ENCODE peak calls at places on chromosomes 11 and 22, in eight cellular contexts. V, P, Z, N, J, Q, K and Y are unnamed samples.

GRCh38 chr11:94623120-94623735 is 56.1 kb downstream of the PIWIL4 start:
- DNase-seq in V (peak; percentile 14), P (peak; percentile 83), Z (peak; percentile 63), N (peak; percentile 77), J (peak; percentile 75), Q (peak; percentile 9), K (peak; percentile 72), Y (peak; percentile 17)

GRCh38 chr22:40898850-40899357 is 37.0 kb upstream of the DNAJB7 start:
- DNase-seq in V (peak; percentile 9), P (peak; percentile 78), Z (no peak), N (no peak), J (peak; percentile 56), Q (peak; percentile 5), K (peak; percentile 39), Y (peak; percentile 9)

GRCh38 chr22:27139935-27140493 is 482.6 kb downstream of the MIAT start:
- DNase-seq in V (no peak), P (peak; percentile 84), Z (no peak), N (no peak), J (no peak), Q (no peak), K (peak; percentile 61), Y (no peak)

GRCh38 chr11:78870655-78871054 is 296.0 kb upstream of the NARS2 start:
- DNase-seq in V (no peak), P (no peak), Z (no peak), N (no peak), J (no peak), Q (no peak), K (no peak), Y (no peak)

GRCh38 chr11:1202154-1202775 is 20.6 kb upstream of the MUC5B start:
- DNase-seq in V (peak; percentile 4), P (peak; percentile 11), Z (no peak), N (no peak), J (peak; percentile 66), Q (no peak), K (no peak), Y (no peak)

GRCh38 chr11:23280088-23280487 is 419.8 kb upstream of the CCDC179 start:
- DNase-seq in V (no peak), P (peak; percentile 23), Z (no peak), N (no peak), J (no peak), Q (no peak), K (no peak), Y (no peak)

GRCh38 chr11:112963368-112963955 is 2.2 kb downstream of the NCAM1 start:
- DNase-seq in V (no peak), P (no peak), Z (no peak), N (no peak), J (peak; percentile 79), Q (no peak), K (no peak), Y (no peak)

GRCh38 chr11:14001597-14001996 is 39.1 kb downstream of the SPON1 start:
- DNase-seq in V (no peak), P (no peak), Z (no peak), N (no peak), J (no peak), Q (no peak), K (no peak), Y (no peak)

GRCh38 chr11:93957553-93957952 is 63.6 kb upstream of the HEPHL1 start:
- DNase-seq in V (no peak), P (no peak), Z (no peak), N (no peak), J (no peak), Q (no peak), K (no peak), Y (no peak)

GRCh38 chr11:132858203-132858602 is 674.1 kb downstream of the OPCML start:
- DNase-seq in V (no peak), P (peak; percentile 61), Z (no peak), N (no peak), J (peak; percentile 66), Q (no peak), K (no peak), Y (no peak)

GRCh38 chr11:110763249-110764011 is 51.2 kb upstream of the ARHGAP20 start:
- DNase-seq in V (no peak), P (no peak), Z (no peak), N (no peak), J (no peak), Q (no peak), K (peak; percentile 11), Y (no peak)

GRCh38 chr11:5234390-5234834 is at the start of gene HBD:
- DNase-seq in V (no peak), P (peak; percentile 23), Z (no peak), N (no peak), J (no peak), Q (no peak), K (no peak), Y (peak; percentile 23)

GRCh38 chr22:23287136-23288095 is 107.1 kb downstream of the BCR start:
- DNase-seq in V (no peak), P (no peak), Z (no peak), N (no peak), J (no peak), Q (no peak), K (no peak), Y (no peak)

GRCh38 chr11:6576471-6577373 is 26.7 kb downstream of the RRP8 start:
- DNase-seq in V (no peak), P (peak; percentile 6), Z (no peak), N (peak; percentile 60), J (peak; percentile 58), Q (no peak), K (peak; percentile 83), Y (no peak)

GRCh38 chr22:46534901-46535630 is 2.4 kb downstream of the CELSR1 start:
- DNase-seq in V (no peak), P (no peak), Z (no peak), N (no peak), J (no peak), Q (no peak), K (no peak), Y (no peak)

GRCh38 chr11:73982595-73982989 is at the start of gene UCP2:
- DNase-seq in V (peak; percentile 81), P (peak; percentile 88), Z (peak; percentile 76), N (peak; percentile 75), J (peak; percentile 97), Q (peak; percentile 73), K (no peak), Y (peak; percentile 54)

GRCh38 chr11:6719588-6719987 is 36.4 kb upstream of the MRPL17 start:
- DNase-seq in V (no peak), P (no peak), Z (no peak), N (no peak), J (no peak), Q (no peak), K (no peak), Y (no peak)

GRCh38 chr11:128928400-128928799 is 14.3 kb downstream of the TP53AIP1 start:
- DNase-seq in V (no peak), P (peak; percentile 16), Z (no peak), N (no peak), J (no peak), Q (no peak), K (no peak), Y (peak; percentile 72)

GRCh38 chr11:6397636-6398035 is 7.4 kb downstream of the SMPD1 start:
- DNase-seq in V (no peak), P (peak; percentile 17), Z (peak; percentile 12), N (no peak), J (no peak), Q (no peak), K (no peak), Y (no peak)

GRCh38 chr11:75151346-75152047 is 590 bp downstream of the SLCO2B1 start:
- DNase-seq in V (no peak), P (no peak), Z (no peak), N (no peak), J (no peak), Q (no peak), K (no peak), Y (no peak)

GRCh38 chr11:17221968-17222367 is 14.2 kb upstream of the PIK3C2A start:
- DNase-seq in V (no peak), P (peak; percentile 50), Z (no peak), N (no peak), J (no peak), Q (no peak), K (no peak), Y (no peak)

GRCh38 chr11:18669211-18669593 is 29.4 kb upstream of the TMEM86A start:
- DNase-seq in V (no peak), P (peak; percentile 67), Z (peak; percentile 86), N (no peak), J (no peak), Q (no peak), K (no peak), Y (no peak)

GRCh38 chr11:31870609-31871309 is 59.6 kb upstream of the PAX6 start:
- DNase-seq in V (peak; percentile 14), P (peak; percentile 49), Z (peak; percentile 67), N (peak; percentile 32), J (peak; percentile 77), Q (no peak), K (no peak), Y (no peak)

GRCh38 chr11:10328314-10329090 is 23.6 kb downstream of the ADM start:
- DNase-seq in V (no peak), P (peak; percentile 69), Z (no peak), N (no peak), J (no peak), Q (no peak), K (no peak), Y (no peak)

GRCh38 chr11:34680918-34681554 is 60.1 kb downstream of the EHF start:
- DNase-seq in V (no peak), P (peak; percentile 95), Z (peak; percentile 71), N (no peak), J (no peak), Q (no peak), K (peak; percentile 53), Y (no peak)

GRCh38 chr11:119218141-119218878 is 12.2 kb downstream of the CBL start:
- DNase-seq in V (no peak), P (peak; percentile 99), Z (no peak), N (no peak), J (no peak), Q (no peak), K (peak; percentile 74), Y (no peak)

GRCh38 chr22:45308624-45309421 is 911 bp upstream of the FAM118A start:
- DNase-seq in V (peak; percentile 21), P (no peak), Z (no peak), N (no peak), J (no peak), Q (no peak), K (no peak), Y (no peak)

GRCh38 chr11:7511405-7511804 is 2.4 kb upstream of the PPFIBP2 start:
- DNase-seq in V (no peak), P (no peak), Z (no peak), N (peak; percentile 72), J (no peak), Q (no peak), K (no peak), Y (no peak)

GRCh38 chr11:2754008-2754407 is 54.2 kb upstream of the KCNQ1OT1 start:
- DNase-seq in V (no peak), P (no peak), Z (no peak), N (no peak), J (no peak), Q (no peak), K (no peak), Y (no peak)

GRCh38 chr11:120386774-120387371 is 50.7 kb downstream of the ARHGEF12 start:
- DNase-seq in V (no peak), P (no peak), Z (no peak), N (no peak), J (no peak), Q (no peak), K (no peak), Y (no peak)

GRCh38 chr22:35643991-35644390 is 4.3 kb upstream of the APOL6 start:
- DNase-seq in V (no peak), P (no peak), Z (no peak), N (no peak), J (no peak), Q (no peak), K (no peak), Y (no peak)

GRCh38 chr11:126917531-126918204 is 82.9 kb downstream of the KIRREL3 start:
- DNase-seq in V (peak; percentile 1), P (peak; percentile 98), Z (peak; percentile 10), N (no peak), J (no peak), Q (no peak), K (peak; percentile 93), Y (peak; percentile 2)

GRCh38 chr11:68010058-68011041 is at the start of gene ALDH3B1:
- DNase-seq in V (no peak), P (peak; percentile 90), Z (peak; percentile 94), N (peak; percentile 82), J (no peak), Q (no peak), K (peak; percentile 35), Y (no peak)

GRCh38 chr11:111336582-111337256 is 38.4 kb downstream of the POU2AF3 start:
- DNase-seq in V (no peak), P (no peak), Z (no peak), N (no peak), J (no peak), Q (no peak), K (no peak), Y (no peak)